ENCODE peak calls at places on chromosomes 2 and 18, in four cellular contexts. One of them, this sample, is unnamed.

GRCh38 chr2:54955674-54956391 is 94.4 kb downstream of the RTN4 start:
- DNase-seq in AG04450: no peak
- DNase-seq in left lung: no peak
- DNase-seq in CD8-positive, alpha-beta memory T cell: no peak
- DNase-seq in this sample: no peak

GRCh38 chr2:72843301-72843700 is 17.5 kb upstream of the EXOC6B start:
- DNase-seq in AG04450: no peak
- DNase-seq in left lung: no peak
- DNase-seq in CD8-positive, alpha-beta memory T cell: no peak
- DNase-seq in this sample: no peak

GRCh38 chr2:111157071-111157661 is 36.5 kb downstream of the BCL2L11 start:
- DNase-seq in CD8-positive, alpha-beta memory T cell: no peak
- DNase-seq in AG04450: no peak
- DNase-seq in left lung: no peak
- DNase-seq in this sample: no peak

GRCh38 chr2:209663149-209663548 is 108.5 kb upstream of the UNC80 start:
- DNase-seq in left lung: no peak
- DNase-seq in CD8-positive, alpha-beta memory T cell: no peak
- DNase-seq in AG04450: no peak
- DNase-seq in this sample: no peak

GRCh38 chr2:105438104-105438929 is 39.5 kb upstream of the FHL2 start:
- DNase-seq in AG04450: no peak
- DNase-seq in left lung: no peak
- DNase-seq in CD8-positive, alpha-beta memory T cell: no peak
- DNase-seq in this sample: no peak

GRCh38 chr2:238321467-238321866 is 1.1 kb downstream of the TRAF3IP1 start:
- DNase-seq in AG04450: no peak
- DNase-seq in CD8-positive, alpha-beta memory T cell: no peak
- DNase-seq in left lung: no peak
- DNase-seq in this sample: no peak

GRCh38 chr2:192307530-192307929 is 112.8 kb upstream of the TMEFF2 start:
- DNase-seq in CD8-positive, alpha-beta memory T cell: no peak
- DNase-seq in left lung: no peak
- DNase-seq in AG04450: no peak
- DNase-seq in this sample: no peak

GRCh38 chr2:47606172-47606571 is 176.8 kb upstream of the MSH6 start:
- DNase-seq in CD8-positive, alpha-beta memory T cell: no peak
- DNase-seq in AG04450: no peak
- DNase-seq in left lung: no peak
- DNase-seq in this sample: no peak

GRCh38 chr2:168514692-168515091 is 58.6 kb downstream of the CERS6 start:
- DNase-seq in CD8-positive, alpha-beta memory T cell: no peak
- DNase-seq in AG04450: no peak
- DNase-seq in left lung: no peak
- DNase-seq in this sample: no peak

GRCh38 chr2:165778653-165779451 is 15.2 kb downstream of the GALNT3 start:
- DNase-seq in CD8-positive, alpha-beta memory T cell: no peak
- DNase-seq in left lung: no peak
- DNase-seq in AG04450: no peak
- DNase-seq in this sample: no peak

GRCh38 chr2:201907128-201907886 is 101.0 kb downstream of the CDK15 start:
- DNase-seq in AG04450: no peak
- DNase-seq in CD8-positive, alpha-beta memory T cell: no peak
- DNase-seq in left lung: no peak
- DNase-seq in this sample: no peak

GRCh38 chr18:63182861-63183260 is 136.7 kb downstream of the BCL2 start:
- DNase-seq in CD8-positive, alpha-beta memory T cell: no peak
- DNase-seq in AG04450: no peak
- DNase-seq in left lung: no peak
- DNase-seq in this sample: peak

GRCh38 chr18:46141199-46141598 is 37.0 kb downstream of the HAUS1 start:
- DNase-seq in AG04450: no peak
- DNase-seq in left lung: no peak
- DNase-seq in CD8-positive, alpha-beta memory T cell: no peak
- DNase-seq in this sample: no peak

GRCh38 chr2:208415897-208416296 is 9.3 kb downstream of the PTH2R start:
- DNase-seq in AG04450: no peak
- DNase-seq in CD8-positive, alpha-beta memory T cell: no peak
- DNase-seq in left lung: no peak
- DNase-seq in this sample: no peak

GRCh38 chr2:21454839-21455238 is 331.1 kb downstream of the TDRD15 start:
- DNase-seq in AG04450: no peak
- DNase-seq in CD8-positive, alpha-beta memory T cell: no peak
- DNase-seq in left lung: no peak
- DNase-seq in this sample: no peak

GRCh38 chr18:45416168-45416567 is 199.1 kb upstream of the SLC14A2 start:
- DNase-seq in left lung: no peak
- DNase-seq in AG04450: no peak
- DNase-seq in CD8-positive, alpha-beta memory T cell: no peak
- DNase-seq in this sample: no peak

GRCh38 chr18:28174181-28174906 is 2.6 kb downstream of the CDH2 start:
- DNase-seq in CD8-positive, alpha-beta memory T cell: no peak
- DNase-seq in left lung: no peak
- DNase-seq in AG04450: no peak
- DNase-seq in this sample: no peak
- H3K27ac ChIP-seq in CD8-positive, alpha-beta memory T cell: no peak
- H3K27ac ChIP-seq in left lung: no peak
- H3K27ac ChIP-seq in AG04450: no peak
- H3K27ac ChIP-seq in this sample: no peak

GRCh38 chr2:42973771-42974170 is 181.4 kb upstream of the HAAO start:
- DNase-seq in left lung: no peak
- DNase-seq in CD8-positive, alpha-beta memory T cell: no peak
- DNase-seq in AG04450: no peak
- DNase-seq in this sample: peak

GRCh38 chr2:42974303-42974696 is 181.9 kb upstream of the HAAO start:
- DNase-seq in AG04450: no peak
- DNase-seq in CD8-positive, alpha-beta memory T cell: no peak
- DNase-seq in left lung: no peak
- DNase-seq in this sample: peak

GRCh38 chr2:42970151-42970550 is 177.8 kb upstream of the HAAO start:
- DNase-seq in left lung: no peak
- DNase-seq in AG04450: no peak
- DNase-seq in CD8-positive, alpha-beta memory T cell: no peak
- DNase-seq in this sample: peak

GRCh38 chr2:42971381-42971780 is 179.0 kb upstream of the HAAO start:
- DNase-seq in AG04450: no peak
- DNase-seq in left lung: no peak
- DNase-seq in CD8-positive, alpha-beta memory T cell: no peak
- DNase-seq in this sample: peak

GRCh38 chr2:42971947-42972736 is 179.8 kb upstream of the HAAO start:
- DNase-seq in left lung: no peak
- DNase-seq in AG04450: no peak
- DNase-seq in CD8-positive, alpha-beta memory T cell: no peak
- DNase-seq in this sample: peak
- H3K27ac ChIP-seq in left lung: no peak
- H3K27ac ChIP-seq in AG04450: peak
- H3K27ac ChIP-seq in CD8-positive, alpha-beta memory T cell: no peak
- H3K27ac ChIP-seq in this sample: peak

GRCh38 chr2:9997936-9998335 is 45.4 kb upstream of the KLF11 start:
- DNase-seq in CD8-positive, alpha-beta memory T cell: no peak
- DNase-seq in AG04450: no peak
- DNase-seq in left lung: no peak
- DNase-seq in this sample: no peak
- H3K27ac ChIP-seq in CD8-positive, alpha-beta memory T cell: no peak
- H3K27ac ChIP-seq in AG04450: no peak
- H3K27ac ChIP-seq in left lung: no peak
- H3K27ac ChIP-seq in this sample: no peak

GRCh38 chr2:220192994-220193753 is 565.7 kb downstream of the SLC4A3 start:
- DNase-seq in AG04450: no peak
- DNase-seq in CD8-positive, alpha-beta memory T cell: no peak
- DNase-seq in left lung: no peak
- DNase-seq in this sample: no peak

GRCh38 chr2:220202066-220202465 is 574.6 kb downstream of the SLC4A3 start:
- DNase-seq in left lung: no peak
- DNase-seq in CD8-positive, alpha-beta memory T cell: no peak
- DNase-seq in AG04450: no peak
- DNase-seq in this sample: no peak

GRCh38 chr2:220194630-220195029 is 567.2 kb downstream of the SLC4A3 start:
- DNase-seq in CD8-positive, alpha-beta memory T cell: no peak
- DNase-seq in AG04450: no peak
- DNase-seq in left lung: no peak
- DNase-seq in this sample: no peak

GRCh38 chr2:220198911-220199310 is 571.5 kb downstream of the SLC4A3 start:
- DNase-seq in left lung: no peak
- DNase-seq in CD8-positive, alpha-beta memory T cell: no peak
- DNase-seq in AG04450: peak
- DNase-seq in this sample: no peak
- H3K27ac ChIP-seq in left lung: no peak
- H3K27ac ChIP-seq in CD8-positive, alpha-beta memory T cell: no peak
- H3K27ac ChIP-seq in AG04450: no peak
- H3K27ac ChIP-seq in this sample: no peak

GRCh38 chr18:48293954-48294893 is 115.0 kb downstream of the ZBTB7C start:
- DNase-seq in AG04450: no peak
- DNase-seq in CD8-positive, alpha-beta memory T cell: no peak
- DNase-seq in left lung: no peak
- DNase-seq in this sample: peak
- H3K27ac ChIP-seq in AG04450: no peak
- H3K27ac ChIP-seq in CD8-positive, alpha-beta memory T cell: no peak
- H3K27ac ChIP-seq in left lung: no peak
- H3K27ac ChIP-seq in this sample: no peak

GRCh38 chr2:37348155-37348554 is 3.7 kb downstream of the QPCT start:
- DNase-seq in CD8-positive, alpha-beta memory T cell: no peak
- DNase-seq in AG04450: no peak
- DNase-seq in left lung: no peak
- DNase-seq in this sample: no peak
- H3K27ac ChIP-seq in CD8-positive, alpha-beta memory T cell: no peak
- H3K27ac ChIP-seq in AG04450: no peak
- H3K27ac ChIP-seq in left lung: no peak
- H3K27ac ChIP-seq in this sample: no peak